ENCODE peak calls at places on chromosomes 16 and 17, in four cellular contexts. Z is germinal center, P is LHCN-M2, M is mesendoderm. Y is an unnamed sample.

GRCh38 chr17:66177048-66177447 is 14.9 kb downstream of the CEP112 start:
- DNase-seq in Z (no peak), P (no peak), M (no peak), Y (no peak)

GRCh38 chr17:6286239-6286638 is 148.7 kb downstream of the AIPL1 start:
- DNase-seq in Z (no peak), P (no peak), M (peak), Y (peak)

GRCh38 chr17:76968707-76969597 is 100.7 kb downstream of the MGAT5B start:
- DNase-seq in Z (peak), P (no peak), M (peak), Y (peak)

GRCh38 chr16:86018487-86018886 is 119.5 kb downstream of the IRF8 start:
- DNase-seq in Z (no peak), P (no peak), M (peak), Y (no peak)

GRCh38 chr17:4566785-4567184 is 6.4 kb upstream of the GGT6 start:
- DNase-seq in Z (peak), P (peak), M (peak), Y (peak)

GRCh38 chr17:66994943-66995535 is 30.5 kb downstream of the CACNG4 start:
- DNase-seq in Z (no peak), P (no peak), M (no peak), Y (no peak)

GRCh38 chr17:52383493-52384100 is 225.1 kb upstream of the CA10 start:
- DNase-seq in Z (no peak), P (peak), M (peak), Y (peak)

GRCh38 chr17:78324391-78325075 is 35.3 kb downstream of the SOCS3 start:
- DNase-seq in Z (no peak), P (peak), M (peak), Y (peak)

GRCh38 chr16:83138976-83139690 is 512.4 kb downstream of the CDH13 start:
- DNase-seq in Z (no peak), P (no peak), M (no peak), Y (no peak)

GRCh38 chr17:75753514-75754377 is 11.2 kb downstream of the GALK1 start:
- DNase-seq in Z (peak), P (peak), M (peak), Y (peak)

GRCh38 chr16:86180780-86181179 is 281.8 kb downstream of the IRF8 start:
- DNase-seq in Z (no peak), P (no peak), M (no peak), Y (no peak)

GRCh38 chr17:80955078-80955477 is 36.6 kb upstream of the CHMP6 start:
- DNase-seq in Z (no peak), P (no peak), M (no peak), Y (no peak)

GRCh38 chr17:69945698-69946185 is 129.3 kb upstream of the KCNJ16 start:
- DNase-seq in Z (no peak), P (no peak), M (no peak), Y (no peak)

GRCh38 chr17:8836821-8837426 is 30.6 kb downstream of the PIK3R6 start:
- DNase-seq in Z (no peak), P (no peak), M (no peak), Y (no peak)

GRCh38 chr17:75758131-75758905 is 6.7 kb downstream of the GALK1 start:
- DNase-seq in Z (no peak), P (no peak), M (peak), Y (peak)

GRCh38 chr17:32330142-32330541 is 11.8 kb downstream of the C17orf75 start:
- DNase-seq in Z (no peak), P (no peak), M (no peak), Y (no peak)

GRCh38 chr16:72974142-72974769 is 73.7 kb downstream of the ZFHX3 start:
- DNase-seq in Z (no peak), P (no peak), M (no peak), Y (no peak)

GRCh38 chr16:2026461-2027023 is at the start of gene NHERF2:
- DNase-seq in Z (peak), P (no peak), M (no peak), Y (peak)

GRCh38 chr16:554640-555413 is 5.4 kb upstream of the PRR35 start:
- DNase-seq in Z (no peak), P (peak), M (no peak), Y (no peak)

GRCh38 chr17:2071421-2072281 is 16.7 kb downstream of the HIC1 start:
- DNase-seq in Z (no peak), P (peak), M (no peak), Y (no peak)

GRCh38 chr17:45230410-45230786 is 8.7 kb downstream of the FMNL1 start:
- DNase-seq in Z (no peak), P (no peak), M (no peak), Y (no peak)

GRCh38 chr17:22505660-22506059 is 813.3 kb downstream of the KCNJ18 start:
- DNase-seq in Z (no peak), P (no peak), M (no peak), Y (no peak)

GRCh38 chr16:1407749-1408148 is 6.8 kb downstream of the UNKL start:
- DNase-seq in Z (no peak), P (peak), M (no peak), Y (no peak)

Y was measured in GM23338.